ENCODE peak calls at places on chromosomes 2 and 18, in eight cellular contexts. O is central memory CD4-positive, alpha-beta T cell; J is mammary epithelial cell; Q is activated naive CD8-positive, alpha-beta T cell treated with anti-CD3 and anti-CD28 coated beads, Interleukin-2, amount 50 U/mL, for 24 hours; H is colonic mucosa; B is left colon; L is hypothalamus; P is COR-L47. G is an unnamed sample.

GRCh38 chr2:75334076-75334475 is 134.8 kb upstream of the TACR1 start:
- DNase-seq in H (no peak), L (no peak), Q (no peak), J (no peak), P (no peak), B (no peak), O (no peak), G (no peak)

GRCh38 chr18:37452697-37453385 is 112.8 kb downstream of the CELF4 start:
- DNase-seq in B (no peak), P (no peak), Q (no peak), L (no peak), H (no peak), J (peak), O (no peak), G (no peak)

GRCh38 chr18:46917808-46918600 is 602 bp downstream of the KATNAL2 start:
- DNase-seq in H (peak), L (no peak), B (peak), J (peak), O (no peak), P (peak), Q (peak), G (peak)

GRCh38 chr2:216688731-216689360 is 6.5 kb downstream of the IGFBP5 start:
- DNase-seq in H (no peak), P (no peak), L (no peak), Q (no peak), B (no peak), J (no peak), O (no peak), G (no peak)

GRCh38 chr2:227402321-227402720 is 14.6 kb upstream of the SCYGR1 start:
- DNase-seq in H (no peak), P (no peak), B (no peak), Q (no peak), L (no peak), O (no peak), J (no peak), G (no peak)

GRCh38 chr2:119240311-119241204 is 16.9 kb downstream of the STEAP3 start:
- DNase-seq in H (peak), J (peak), B (peak), P (peak), L (peak), O (no peak), Q (no peak), G (peak)

GRCh38 chr2:207505180-207505579 is 24.6 kb upstream of the CREB1 start:
- DNase-seq in L (no peak), Q (no peak), B (no peak), O (no peak), H (no peak), P (no peak), J (peak), G (peak)

GRCh38 chr2:206212673-206213513 is 53.2 kb downstream of the EEF1B2 start:
- DNase-seq in L (no peak), J (peak), O (no peak), B (no peak), Q (no peak), P (no peak), H (no peak), G (no peak)

GRCh38 chr18:36828157-36828629 is 609 bp downstream of the TPGS2 start:
- DNase-seq in L (peak), B (no peak), Q (peak), J (peak), H (peak), O (peak), P (peak), G (peak)

GRCh38 chr18:45772081-45772480 is 48.1 kb downstream of the SLC14A1 start:
- DNase-seq in O (no peak), L (no peak), J (no peak), B (no peak), Q (no peak), P (no peak), H (no peak), G (no peak)

GRCh38 chr2:148554459-148555247 is 89.9 kb upstream of the EPC2 start:
- DNase-seq in L (no peak), B (no peak), Q (no peak), O (no peak), J (peak), H (no peak), P (no peak), G (peak)

GRCh38 chr2:38163006-38163405 is 87.1 kb upstream of the CYP1B1 start:
- DNase-seq in P (no peak), Q (no peak), H (no peak), O (no peak), B (no peak), L (no peak), J (no peak), G (peak)

GRCh38 chr2:119028327-119029174 is 86.6 kb downstream of the MARCO start:
- DNase-seq in H (peak), Q (peak), J (peak), B (peak), L (no peak), P (peak), O (no peak), G (peak)

GRCh38 chr2:221807706-221808105 is 235.6 kb upstream of the EPHA4 start:
- DNase-seq in H (no peak), P (no peak), O (no peak), L (no peak), B (no peak), Q (no peak), J (no peak), G (no peak)

GRCh38 chr18:79934311-79935097 is 16.9 kb downstream of the SLC66A2 start:
- DNase-seq in P (no peak), B (peak), O (no peak), Q (no peak), H (peak), J (no peak), L (no peak), G (no peak)

GRCh38 chr2:234974501-234975385 is 22.9 kb downstream of the SH3BP4 start:
- DNase-seq in P (no peak), L (no peak), Q (no peak), B (peak), O (no peak), J (no peak), H (no peak), G (no peak)

GRCh38 chr2:172085460-172086159 is at the start of gene DLX1:
- DNase-seq in P (peak), O (no peak), B (no peak), H (peak), L (no peak), Q (no peak), J (no peak), G (no peak)

G was measured in epithelial cell of esophagus.